ENCODE peak calls at places on chromosomes 5 and 9, in four cellular contexts. One of them, this sample, is unnamed.

GRCh38 chr9:99146574-99146973 is 41.7 kb downstream of the TGFBR1 start:
- DNase-seq in tibial artery: no peak
- DNase-seq in glutamatergic neuron: no peak
- DNase-seq in foreskin fibroblast: no peak
- DNase-seq in this sample: no peak

GRCh38 chr9:79801459-79801858 is 229.7 kb downstream of the TLE4 start:
- DNase-seq in glutamatergic neuron: no peak
- DNase-seq in tibial artery: no peak
- DNase-seq in foreskin fibroblast: no peak
- DNase-seq in this sample: no peak

GRCh38 chr5:10634562-10634961 is 70.7 kb downstream of the ANKRD33B start:
- DNase-seq in tibial artery: no peak
- DNase-seq in foreskin fibroblast: no peak
- DNase-seq in glutamatergic neuron: no peak
- DNase-seq in this sample: no peak

GRCh38 chr5:171137768-171138540 is 171.1 kb upstream of the TLX3 start:
- DNase-seq in tibial artery: no peak
- DNase-seq in glutamatergic neuron: no peak
- DNase-seq in foreskin fibroblast: peak
- DNase-seq in this sample: no peak

GRCh38 chr9:36946653-36947052 is 87.4 kb downstream of the PAX5 start:
- DNase-seq in tibial artery: no peak
- DNase-seq in foreskin fibroblast: no peak
- DNase-seq in glutamatergic neuron: no peak
- DNase-seq in this sample: no peak

GRCh38 chr5:170277953-170278352 is 19.6 kb downstream of the LCP2 start:
- DNase-seq in glutamatergic neuron: no peak
- DNase-seq in foreskin fibroblast: no peak
- DNase-seq in tibial artery: no peak
- DNase-seq in this sample: no peak

GRCh38 chr9:120383999-120384924 is 195.7 kb downstream of the CDK5RAP2 start:
- DNase-seq in glutamatergic neuron: no peak
- DNase-seq in foreskin fibroblast: peak
- DNase-seq in tibial artery: no peak
- DNase-seq in this sample: no peak

GRCh38 chr5:28726815-28727214 is 1688.4 kb upstream of the CDH9 start:
- DNase-seq in tibial artery: no peak
- DNase-seq in foreskin fibroblast: no peak
- DNase-seq in glutamatergic neuron: no peak
- DNase-seq in this sample: no peak

GRCh38 chr9:92964607-92964975 is 17.3 kb downstream of the FGD3 start:
- DNase-seq in glutamatergic neuron: no peak
- DNase-seq in foreskin fibroblast: no peak
- DNase-seq in tibial artery: no peak
- DNase-seq in this sample: no peak

GRCh38 chr5:2135833-2136232 is 253.1 kb upstream of the IRX4 start:
- DNase-seq in glutamatergic neuron: no peak
- DNase-seq in tibial artery: no peak
- DNase-seq in foreskin fibroblast: no peak
- DNase-seq in this sample: no peak

GRCh38 chr9:127133739-127134167 is 11.3 kb upstream of the ANGPTL2 start:
- DNase-seq in foreskin fibroblast: peak
- DNase-seq in tibial artery: peak
- DNase-seq in glutamatergic neuron: peak
- DNase-seq in this sample: no peak

GRCh38 chr9:103188966-103189365 is 193.8 kb downstream of the CYLC2 start:
- DNase-seq in foreskin fibroblast: no peak
- DNase-seq in glutamatergic neuron: no peak
- DNase-seq in tibial artery: no peak
- DNase-seq in this sample: no peak

GRCh38 chr9:99368341-99369326 is 146.6 kb downstream of the SEC61B start:
- DNase-seq in tibial artery: peak
- DNase-seq in foreskin fibroblast: peak
- DNase-seq in glutamatergic neuron: no peak
- DNase-seq in this sample: no peak

GRCh38 chr5:176733586-176734262 is 76.6 kb upstream of the UNC5A start:
- DNase-seq in glutamatergic neuron: peak
- DNase-seq in foreskin fibroblast: peak
- DNase-seq in tibial artery: peak
- DNase-seq in this sample: no peak

GRCh38 chr9:118882674-118883073 is 486.6 kb downstream of the BRINP1 start:
- DNase-seq in foreskin fibroblast: no peak
- DNase-seq in glutamatergic neuron: no peak
- DNase-seq in tibial artery: no peak
- DNase-seq in this sample: no peak

GRCh38 chr5:55232194-55232984 is 1.0 kb downstream of the CCNO start:
- DNase-seq in tibial artery: no peak
- DNase-seq in foreskin fibroblast: no peak
- DNase-seq in glutamatergic neuron: peak
- DNase-seq in this sample: no peak

GRCh38 chr5:149559712-149560111 is 8.5 kb upstream of the CSNK1A1 start:
- DNase-seq in foreskin fibroblast: peak
- DNase-seq in tibial artery: no peak
- DNase-seq in glutamatergic neuron: no peak
- DNase-seq in this sample: no peak

GRCh38 chr5:109483395-109483974 is 73.7 kb upstream of the PJA2 start:
- DNase-seq in glutamatergic neuron: no peak
- DNase-seq in foreskin fibroblast: no peak
- DNase-seq in tibial artery: no peak
- DNase-seq in this sample: no peak

GRCh38 chr5:5685737-5686136 is 263.3 kb downstream of the ICE1 start:
- DNase-seq in glutamatergic neuron: no peak
- DNase-seq in tibial artery: no peak
- DNase-seq in foreskin fibroblast: no peak
- DNase-seq in this sample: no peak

GRCh38 chr5:105238561-105238960 is 1676.0 kb upstream of the NUDT12 start:
- DNase-seq in glutamatergic neuron: no peak
- DNase-seq in foreskin fibroblast: no peak
- DNase-seq in tibial artery: no peak
- DNase-seq in this sample: no peak

GRCh38 chr9:125511780-125512179 is 195.2 kb downstream of the MAPKAP1 start:
- DNase-seq in foreskin fibroblast: no peak
- DNase-seq in glutamatergic neuron: no peak
- DNase-seq in tibial artery: no peak
- DNase-seq in this sample: no peak

GRCh38 chr5:172939045-172939444 is 20.2 kb upstream of the RPL26L1 start:
- DNase-seq in tibial artery: no peak
- DNase-seq in foreskin fibroblast: no peak
- DNase-seq in glutamatergic neuron: peak
- DNase-seq in this sample: no peak

GRCh38 chr9:133023117-133023890 is 7.5 kb upstream of the GTF3C5 start:
- DNase-seq in foreskin fibroblast: no peak
- DNase-seq in tibial artery: peak
- DNase-seq in glutamatergic neuron: no peak
- DNase-seq in this sample: no peak

GRCh38 chr9:120915854-120916495 is 10.6 kb downstream of the TRAF1 start:
- DNase-seq in glutamatergic neuron: no peak
- DNase-seq in foreskin fibroblast: no peak
- DNase-seq in tibial artery: no peak
- DNase-seq in this sample: no peak

GRCh38 chr9:97668485-97668884 is 28.7 kb downstream of the XPA start:
- DNase-seq in tibial artery: no peak
- DNase-seq in glutamatergic neuron: no peak
- DNase-seq in foreskin fibroblast: no peak
- DNase-seq in this sample: no peak

GRCh38 chr9:2788948-2789347 is 54.9 kb downstream of the PUM3 start:
- DNase-seq in glutamatergic neuron: no peak
- DNase-seq in tibial artery: no peak
- DNase-seq in foreskin fibroblast: no peak
- DNase-seq in this sample: no peak

GRCh38 chr5:108818613-108819272 is 71.0 kb downstream of the FER start:
- DNase-seq in foreskin fibroblast: peak
- DNase-seq in glutamatergic neuron: no peak
- DNase-seq in tibial artery: no peak
- DNase-seq in this sample: no peak

GRCh38 chr5:145775411-145775810 is 59.7 kb downstream of the PRELID2 start:
- DNase-seq in foreskin fibroblast: no peak
- DNase-seq in tibial artery: no peak
- DNase-seq in glutamatergic neuron: no peak
- DNase-seq in this sample: no peak

GRCh38 chr5:151313357-151313756 is 9.8 kb upstream of the SLC36A3 start:
- DNase-seq in foreskin fibroblast: no peak
- DNase-seq in tibial artery: no peak
- DNase-seq in glutamatergic neuron: no peak
- DNase-seq in this sample: no peak

GRCh38 chr5:151320481-151320880 is 16.9 kb upstream of the SLC36A3 start:
- DNase-seq in glutamatergic neuron: no peak
- DNase-seq in tibial artery: no peak
- DNase-seq in foreskin fibroblast: no peak
- DNase-seq in this sample: no peak

GRCh38 chr5:151315998-151316597 is 12.5 kb upstream of the SLC36A3 start:
- DNase-seq in foreskin fibroblast: peak
- DNase-seq in tibial artery: peak
- DNase-seq in glutamatergic neuron: peak
- DNase-seq in this sample: no peak

DNA sequence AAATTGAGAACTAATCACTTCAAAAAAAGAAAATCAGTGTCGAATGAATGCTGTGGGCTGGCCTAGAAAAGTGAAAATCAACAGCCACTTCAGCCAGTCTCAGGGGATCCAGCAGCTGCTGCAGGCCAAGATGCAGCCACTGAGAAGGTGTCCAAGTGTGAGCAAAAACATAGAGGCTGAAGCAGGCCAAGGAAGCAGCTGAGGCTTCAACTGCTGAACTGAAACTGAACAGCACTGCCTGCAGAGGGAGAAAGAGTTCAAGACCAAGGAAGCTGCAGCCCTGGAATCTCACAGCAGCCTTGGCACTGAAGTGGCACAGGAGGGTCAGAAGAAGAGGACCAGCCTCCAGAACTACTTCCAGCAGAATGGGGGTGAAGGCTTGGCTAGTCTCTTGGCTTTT is 15.8 kb upstream of the SLC36A3 start:
- DNase-seq in tibial artery: peak
- DNase-seq in foreskin fibroblast: no peak
- DNase-seq in glutamatergic neuron: no peak
- DNase-seq in this sample: no peak
- TF ChIP-seq CTCF in tibial artery: no peak
- TF ChIP-seq CTCF in foreskin fibroblast: no peak
- TF ChIP-seq CTCF in glutamatergic neuron: no peak
- TF ChIP-seq CTCF in this sample: no peak

GRCh38 chr9:742104-742503 is 99.4 kb upstream of the DMRT1 start:
- DNase-seq in glutamatergic neuron: no peak
- DNase-seq in foreskin fibroblast: no peak
- DNase-seq in tibial artery: no peak
- DNase-seq in this sample: no peak

GRCh38 chr9:742914-743594 is 98.4 kb upstream of the DMRT1 start:
- DNase-seq in foreskin fibroblast: no peak
- DNase-seq in glutamatergic neuron: no peak
- DNase-seq in tibial artery: no peak
- DNase-seq in this sample: no peak

GRCh38 chr9:745761-746414 is 95.6 kb upstream of the DMRT1 start:
- DNase-seq in glutamatergic neuron: peak
- DNase-seq in tibial artery: no peak
- DNase-seq in foreskin fibroblast: no peak
- DNase-seq in this sample: no peak

GRCh38 chr9:744790-745456 is 96.6 kb upstream of the DMRT1 start:
- DNase-seq in glutamatergic neuron: peak
- DNase-seq in tibial artery: no peak
- DNase-seq in foreskin fibroblast: no peak
- DNase-seq in this sample: no peak

GRCh38 chr9:744046-744712 is 97.3 kb upstream of the DMRT1 start:
- DNase-seq in glutamatergic neuron: no peak
- DNase-seq in foreskin fibroblast: no peak
- DNase-seq in tibial artery: no peak
- DNase-seq in this sample: no peak
- TF ChIP-seq CTCF in glutamatergic neuron: no peak
- TF ChIP-seq CTCF in foreskin fibroblast: no peak
- TF ChIP-seq CTCF in tibial artery: no peak
- TF ChIP-seq CTCF in this sample: no peak

DNA sequence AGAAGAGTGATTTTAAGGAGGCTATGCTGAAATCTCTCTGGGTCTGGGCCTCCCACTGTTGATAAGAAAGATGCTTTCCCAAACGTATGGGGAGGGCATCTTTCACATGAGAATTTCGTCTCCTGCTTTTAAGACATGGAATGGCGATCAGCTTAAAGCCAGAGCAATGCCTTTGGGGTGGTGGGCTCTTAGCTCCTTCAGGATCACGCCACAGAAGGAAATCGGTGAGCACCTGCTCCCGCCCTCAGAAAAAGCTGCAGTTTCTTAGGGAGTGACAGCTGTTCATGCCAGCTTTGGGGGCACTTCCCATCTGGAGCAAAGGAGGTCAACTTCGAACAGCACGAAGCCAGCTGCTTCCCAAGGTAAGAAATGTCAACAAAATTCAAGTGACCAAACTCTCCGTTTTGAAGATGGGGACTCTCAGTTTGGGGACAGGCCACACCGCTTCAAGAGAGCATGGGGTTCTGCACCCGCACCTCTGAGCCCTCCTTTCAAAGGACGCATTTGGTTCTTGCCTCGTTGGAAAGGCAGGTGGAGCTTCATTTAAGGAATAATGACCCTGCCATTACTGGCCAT is 39.0 kb downstream of the TRIP13 start:
- DNase-seq in foreskin fibroblast: no peak
- DNase-seq in tibial artery: peak
- DNase-seq in glutamatergic neuron: no peak
- DNase-seq in this sample: no peak
- TF ChIP-seq CTCF in foreskin fibroblast: no peak
- TF ChIP-seq CTCF in tibial artery: no peak
- TF ChIP-seq CTCF in glutamatergic neuron: no peak
- TF ChIP-seq CTCF in this sample: no peak

DNA sequence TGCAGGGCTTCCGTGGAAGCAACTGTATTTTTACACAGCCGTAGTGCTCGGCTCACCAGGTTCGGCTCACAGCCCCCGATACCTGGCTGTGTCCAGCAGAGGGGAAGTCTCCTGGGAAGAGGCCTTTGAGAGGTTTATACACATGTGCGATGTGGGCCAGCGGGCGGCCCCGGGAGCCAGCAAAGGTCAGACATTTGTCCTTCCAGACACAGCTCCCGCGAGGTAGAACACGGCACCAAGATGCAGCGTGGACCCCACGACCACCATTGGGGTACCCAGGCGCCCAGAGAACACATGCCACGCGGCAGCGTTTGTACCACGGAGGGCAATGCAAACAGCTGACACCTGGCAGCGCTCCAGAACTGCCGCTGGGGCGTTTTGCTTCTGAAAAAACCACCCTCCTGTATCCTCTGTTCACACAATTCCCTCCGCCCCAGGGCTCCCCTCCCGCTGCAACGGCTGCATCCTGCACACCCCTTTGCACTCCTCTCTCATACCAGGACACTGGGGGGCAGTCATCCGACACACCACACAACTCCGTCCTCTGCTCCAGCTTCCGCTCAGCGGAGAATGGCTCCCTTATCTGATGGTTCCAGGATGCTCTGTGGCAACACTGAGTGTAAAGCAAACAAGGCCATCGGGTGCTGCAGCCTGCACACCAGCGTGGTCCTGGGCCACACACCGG is 235.3 kb downstream of the SYK start:
- DNase-seq in glutamatergic neuron: peak
- DNase-seq in foreskin fibroblast: peak
- DNase-seq in tibial artery: peak
- DNase-seq in this sample: peak
- TF ChIP-seq CTCF in glutamatergic neuron: no peak
- TF ChIP-seq CTCF in foreskin fibroblast: peak
- TF ChIP-seq CTCF in tibial artery: peak
- TF ChIP-seq CTCF in this sample: peak